ENCODE peak calls at places on chromosomes 1 and 21, in four cellular contexts. P is AG08396; I is CD4-positive, alpha-beta T cell; T is GM20000. B is an unnamed sample.

GRCh38 chr1:46757256-46757955 is 38.5 kb upstream of the EFCAB14 start:
- DNase-seq in P (no peak), I (no peak), T (no peak), B (no peak)

GRCh38 chr1:245777752-245778151 is 623.0 kb downstream of the KIF26B start:
- DNase-seq in P (no peak), I (no peak), T (no peak), B (no peak)

GRCh38 chr1:241608379-241609033 is 31.7 kb downstream of the CHML start:
- DNase-seq in P (no peak), I (no peak), T (no peak), B (no peak)

GRCh38 chr1:15290382-15290781 is 43.4 kb downstream of the FHAD1 start:
- DNase-seq in P (peak; percentile 30), I (no peak), T (no peak), B (peak; percentile 34)

GRCh38 chr1:197660389-197660788 is 114.9 kb downstream of the DENND1B start:
- DNase-seq in P (no peak), I (no peak), T (no peak), B (no peak)

GRCh38 chr1:91303165-91303564 is 101.5 kb downstream of the HFM1 start:
- DNase-seq in P (no peak), I (no peak), T (no peak), B (no peak)

GRCh38 chr1:162612606-162613400 is 19.5 kb upstream of the DDR2 start:
- DNase-seq in P (no peak), I (no peak), T (no peak), B (no peak)

GRCh38 chr1:106924360-106924759 is 132.1 kb upstream of the PRMT6 start:
- DNase-seq in P (no peak), I (no peak), T (no peak), B (no peak)

GRCh38 chr1:92583821-92584760 is 97.4 kb upstream of the GFI1 start:
- DNase-seq in P (peak; percentile 11), I (no peak), T (peak; percentile 27), B (no peak)

GRCh38 chr1:59556802-59557548 is 257.8 kb upstream of the HOOK1 start:
- DNase-seq in P (no peak), I (no peak), T (no peak), B (no peak)

GRCh38 chr1:33388989-33389771 is 41.7 kb downstream of the PHC2 start:
- DNase-seq in P (peak; percentile 61), I (no peak), T (peak; percentile 1), B (no peak)

GRCh38 chr1:201774224-201774982 is 54.6 kb upstream of the IPO9 start:
- DNase-seq in P (no peak), I (no peak), T (no peak), B (no peak)

GRCh38 chr1:229756666-229757065 is 130.6 kb downstream of the URB2 start:
- DNase-seq in P (peak; percentile 39), I (no peak), T (no peak), B (no peak)

GRCh38 chr1:25435315-25436103 is 4.8 kb downstream of the MACO1 start:
- DNase-seq in P (no peak), I (no peak), T (no peak), B (no peak)

GRCh38 chr1:87683557-87683956 is 354.9 kb downstream of the LMO4 start:
- DNase-seq in P (no peak), I (no peak), T (no peak), B (no peak)

GRCh38 chr1:108011295-108011694 is 46.3 kb upstream of the VAV3 start:
- DNase-seq in P (no peak), I (no peak), T (no peak), B (no peak)

GRCh38 chr1:216700779-216701178 is 22.4 kb downstream of the ESRRG start:
- DNase-seq in P (no peak), I (no peak), T (no peak), B (no peak)

GRCh38 chr21:29378814-29379213 is 80.1 kb downstream of the BACH1 start:
- DNase-seq in P (peak; percentile 14), I (no peak), T (no peak), B (no peak)

GRCh38 chr1:215489771-215490566 is 77.1 kb upstream of the KCTD3 start:
- DNase-seq in P (no peak), I (no peak), T (no peak), B (no peak)

GRCh38 chr21:44548922-44549321 is 2.4 kb downstream of the KRTAP10-2 start:
- DNase-seq in P (no peak), I (no peak), T (no peak), B (no peak)

GRCh38 chr1:115189814-115190541 is 100.7 kb upstream of the TSPAN2 start:
- DNase-seq in P (peak; percentile 64), I (no peak), T (no peak), B (no peak)

GRCh38 chr1:204685236-204686006 is at the start of gene LRRN2:
- DNase-seq in P (peak; percentile 30), I (no peak), T (no peak), B (no peak)

GRCh38 chr1:67850611-67851075 is 17.4 kb upstream of the GNG12 start:
- DNase-seq in P (peak; percentile 59), I (no peak), T (no peak), B (no peak)

B was measured in stimulated activated naive CD8-positive, alpha-beta T cell treated with anti-CD3 and anti-CD28 coated beads, Interleukin-15, amount 100 ng/mL, for 72 hours.